ENCODE peak calls at places on chromosome 11, in four cellular contexts. C is ascending aorta; A is foreskin keratinocyte; X is CD8-positive, alpha-beta T cell. T is an unnamed sample.
A peak's percentile ranks its signal among the peaks of the same experiment; 100 is the strongest.

GRCh38 chr11:13118194-13118593 is 109.1 kb downstream of the RASSF10 start:
- DNase-seq in X (no peak), A (peak; percentile 81), C (no peak), T (no peak)

GRCh38 chr11:78192911-78193341 is 4.2 kb downstream of the USP35 start:
- DNase-seq in A (no peak), C (no peak), X (no peak), T (no peak)

GRCh38 chr11:80167766-80168165 is 726.9 kb upstream of the TENM4 start:
- DNase-seq in X (no peak), C (no peak), A (no peak), T (no peak)

GRCh38 chr11:34302046-34302921 is 55.5 kb downstream of the ABTB2 start:
- DNase-seq in X (no peak), C (no peak), A (no peak), T (no peak)

GRCh38 chr11:76253416-76253815 is 47.1 kb upstream of the WNT11 start:
- DNase-seq in C (no peak), X (no peak), A (no peak), T (no peak)

GRCh38 chr11:119789766-119790407 is 60.9 kb upstream of the NECTIN1 start:
- DNase-seq in X (no peak), C (no peak), A (no peak), T (no peak)

GRCh38 chr11:131408011-131408640 is 37.7 kb downstream of the NTM start:
- DNase-seq in X (no peak), C (no peak), A (no peak), T (no peak)

GRCh38 chr11:107787733-107788132 is 70.9 kb downstream of the SLC35F2 start:
- DNase-seq in X (no peak), A (no peak), C (no peak), T (no peak)

GRCh38 chr11:61362542-61362875 is 335 bp downstream of the TMEM138 start:
- DNase-seq in X (peak; percentile 15), C (no peak), A (no peak), T (no peak)

GRCh38 chr11:62398011-62398994 is 20.5 kb upstream of the SCGB1A1 start:
- DNase-seq in C (no peak), X (no peak), A (no peak), T (no peak)

GRCh38 chr11:46936138-46937110 is at the start of gene CSTPP1:
- DNase-seq in C (peak; percentile 75), A (peak; percentile 51), X (peak; percentile 88), T (peak; percentile 64)

GRCh38 chr11:6397636-6398035 is 7.4 kb downstream of the SMPD1 start:
- DNase-seq in C (no peak), A (no peak), X (no peak), T (no peak)

GRCh38 chr11:128902515-128903066 is 11.4 kb downstream of the KCNJ5 start:
- DNase-seq in A (no peak), C (no peak), X (no peak), T (no peak)

GRCh38 chr11:68750197-68750987 is 928 bp downstream of the TESMIN start:
- DNase-seq in X (peak; percentile 9), A (no peak), C (no peak), T (no peak)

GRCh38 chr11:107370390-107370789 is 87.2 kb downstream of the CWF19L2 start:
- DNase-seq in A (no peak), X (no peak), C (no peak), T (peak; percentile 8)

GRCh38 chr11:120354779-120355178 is 18.6 kb downstream of the ARHGEF12 start:
- DNase-seq in X (no peak), C (no peak), A (no peak), T (no peak)

GRCh38 chr11:19508166-19508565 is 204.5 kb upstream of the NAV2 start:
- DNase-seq in A (no peak), C (no peak), X (no peak), T (no peak)

GRCh38 chr11:105718641-105719040 is 108.8 kb downstream of the GRIA4 start:
- DNase-seq in A (no peak), C (no peak), X (no peak), T (no peak)

GRCh38 chr11:57903441-57904123 is 120.1 kb upstream of the OR9Q1 start:
- DNase-seq in A (peak; percentile 79), C (no peak), X (peak; percentile 12), T (peak; percentile 86)

GRCh38 chr11:16598906-16599305 is 139.5 kb upstream of the C11orf58 start:
- DNase-seq in X (no peak), A (no peak), C (no peak), T (no peak)
- H3K27ac ChIP-seq in X (no peak overlapping the region), A (no peak overlapping the region), C (no peak overlapping the region), T (no peak overlapping the region)

GRCh38 chr11:36312593-36312990 is 16.5 kb downstream of the PRR5L start:
- DNase-seq in C (no peak), A (peak; percentile 66), X (no peak), T (peak; percentile 62)

GRCh38 chr11:36316049-36316448 is 20.0 kb downstream of the PRR5L start:
- DNase-seq in C (no peak), A (no peak), X (no peak), T (no peak)

GRCh38 chr11:36313073-36313472 is 17.0 kb downstream of the PRR5L start:
- DNase-seq in X (no peak), A (peak; percentile 24), C (no peak), T (no peak)

GRCh38 chr11:36311926-36312592 is 16.0 kb downstream of the PRR5L start:
- DNase-seq in A (no peak), X (no peak), C (no peak), T (no peak)

DNA sequence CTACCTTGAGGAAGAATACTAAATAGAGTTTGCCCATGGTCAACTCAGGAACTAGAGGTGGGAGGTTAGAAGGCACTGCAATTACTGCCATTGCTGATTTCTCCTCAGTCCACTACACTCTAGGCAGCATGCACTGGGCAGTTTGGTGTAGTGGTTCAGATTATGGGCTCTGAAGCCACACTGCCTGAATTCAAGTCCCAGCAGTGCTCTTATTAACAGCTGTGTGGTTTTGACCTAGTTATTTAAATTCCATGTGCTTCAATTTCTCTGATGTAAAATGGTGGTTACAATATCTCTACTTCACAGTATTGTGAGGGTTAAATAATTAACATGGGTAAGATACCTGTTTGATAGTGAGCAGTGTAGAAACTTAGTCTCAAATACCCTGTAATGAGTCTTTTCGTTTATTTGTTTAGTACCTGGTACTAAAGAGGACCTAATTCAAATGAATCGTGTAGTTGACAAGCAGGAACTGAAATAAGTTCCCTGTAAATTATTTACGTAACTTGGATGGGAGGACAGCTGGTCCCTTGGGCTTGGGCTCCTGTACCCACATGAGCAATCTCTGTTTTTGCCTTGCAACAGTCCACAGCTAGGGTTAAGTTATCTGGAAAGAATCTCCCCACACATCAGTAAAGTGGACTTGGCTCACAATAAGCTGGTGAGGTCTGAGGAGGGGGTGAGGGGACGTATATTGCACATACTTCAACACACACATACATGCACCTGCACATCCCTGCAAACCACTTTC is 17.8 kb downstream of the PRR5L start:
- DNase-seq in X (no peak), A (no peak), C (no peak), T (no peak)
- H3K27ac ChIP-seq in X (no peak overlapping the region), A (no peak overlapping the region), C (no peak overlapping the region), T (no peak overlapping the region)

GRCh38 chr11:972812-973211 is 47.1 kb downstream of the AP2A2 start:
- DNase-seq in C (no peak), A (no peak), X (no peak), T (no peak)

GRCh38 chr11:973237-973636 is 47.6 kb downstream of the AP2A2 start:
- DNase-seq in X (no peak), C (no peak), A (no peak), T (no peak)

GRCh38 chr11:970319-970871 is 44.7 kb downstream of the AP2A2 start:
- DNase-seq in C (no peak), A (no peak), X (no peak), T (no peak)

GRCh38 chr11:971092-971690 is 45.5 kb downstream of the AP2A2 start:
- DNase-seq in X (no peak), A (no peak), C (no peak), T (no peak)

GRCh38 chr11:971731-972365 is 46.2 kb downstream of the AP2A2 start:
- DNase-seq in A (no peak), C (no peak), X (no peak), T (no peak)
- H3K27ac ChIP-seq in A (no peak overlapping the region), C (no peak overlapping the region), X (no peak overlapping the region), T (no peak overlapping the region)

DNA sequence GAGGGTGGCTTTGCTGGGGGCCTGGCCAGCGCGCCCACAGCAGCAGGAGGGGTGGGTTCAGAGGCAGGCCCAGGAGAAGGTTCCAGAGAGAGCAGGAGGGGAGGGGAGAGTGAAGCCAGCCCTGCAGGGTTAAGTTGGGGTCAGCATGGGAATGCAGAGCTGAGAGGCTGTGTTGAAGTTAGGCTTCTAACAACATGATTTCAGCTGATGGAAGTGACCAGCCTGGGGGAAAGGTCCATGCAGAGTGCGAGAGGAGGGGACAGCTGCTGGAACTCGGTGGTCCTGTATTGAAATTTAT is 35.9 kb downstream of the NADSYN1 start:
- DNase-seq in A (no peak), X (no peak), C (no peak), T (no peak)
- H3K27ac ChIP-seq in A (no peak overlapping the region), X (no peak overlapping the region), C (no peak overlapping the region), T (no peak overlapping the region)

DNA sequence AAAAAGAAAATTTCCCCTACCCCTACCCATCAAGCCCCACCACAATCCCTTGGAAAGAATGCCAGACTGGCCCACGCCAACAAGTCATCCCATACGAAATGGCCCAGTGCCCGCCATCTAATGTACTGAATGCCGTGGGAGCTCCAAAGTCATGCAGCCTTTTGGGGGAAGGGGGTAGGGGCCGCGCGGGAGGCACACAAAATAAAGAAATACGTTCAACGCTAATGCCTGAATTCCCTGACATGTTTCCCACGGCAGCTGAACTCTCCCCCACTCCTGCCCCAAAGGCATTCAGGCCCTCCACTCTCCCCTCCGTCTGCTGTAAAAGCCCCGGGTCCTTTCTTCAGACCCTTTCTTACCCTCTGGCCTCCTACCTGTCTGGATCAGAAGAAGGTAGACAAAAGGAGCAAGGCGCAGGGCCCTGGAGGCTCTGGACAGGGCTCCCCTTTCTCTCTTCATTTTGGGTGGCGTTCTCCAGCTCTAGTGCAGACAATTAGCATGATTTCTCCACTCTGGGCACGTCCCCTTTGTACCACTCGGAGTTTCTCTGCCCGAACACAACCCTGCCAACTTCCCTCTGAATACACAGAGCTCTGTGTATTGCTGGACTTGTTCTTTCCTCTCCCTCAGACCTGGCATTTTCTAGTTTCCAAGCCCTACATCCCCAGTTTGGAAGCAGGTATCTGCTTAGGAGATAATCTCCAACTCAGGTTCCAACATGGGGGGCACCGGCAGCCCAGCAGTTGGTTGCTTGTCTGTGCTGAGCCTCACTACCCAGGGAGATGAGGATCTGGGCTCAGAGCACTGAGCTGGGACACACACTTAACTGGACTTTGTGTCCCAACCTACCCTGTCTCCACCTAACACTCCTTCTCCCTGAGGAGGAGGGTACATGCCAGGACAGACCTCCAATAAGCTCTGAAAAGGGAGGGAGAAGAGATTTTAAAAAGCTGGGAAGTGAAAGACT is at the start of gene HEPACAM:
- DNase-seq in X (no peak), C (no peak), A (no peak), T (no peak)
- H3K27ac ChIP-seq in X (no peak within 1 kb of the TSS), C (no peak within 1 kb of the TSS), A (no peak within 1 kb of the TSS), T (no peak within 1 kb of the TSS)

GRCh38 chr11:65858354-65859133 is 564 bp upstream of the CFL1 start:
- DNase-seq in X (no peak), A (no peak), C (no peak), T (no peak)

GRCh38 chr11:65860278-65861164 is at the start of gene MUS81:
- DNase-seq in A (peak; percentile 96), X (peak; percentile 96), C (peak; percentile 87), T (peak; percentile 87)

GRCh38 chr11:65859134-65859811 is 960 bp upstream of the MUS81 start:
- DNase-seq in A (peak; percentile 84), C (peak; percentile 99), X (peak; percentile 95), T (peak; percentile 66)

GRCh38 chr11:65861165-65861505 is 902 bp downstream of the MUS81 start:
- DNase-seq in A (no peak), X (no peak), C (no peak), T (no peak)

GRCh38 chr11:65859812-65860277 is 388 bp upstream of the MUS81 start:
- DNase-seq in C (no peak), A (no peak), X (no peak), T (no peak)
- H3K27ac ChIP-seq in C (peak overlapping the region; percentile 99), A (no peak overlapping the region), X (peak overlapping the region; percentile 78), T (peak overlapping the region; percentile 96)

T was measured in epithelial cell of prostate.